ENCODE peak calls at places on chromosomes 3 and 15, in four cellular contexts. One of them, this sample, is unnamed.
A peak's percentile ranks its signal among the peaks of the same experiment; 100 is the strongest.

GRCh38 chr15:56913670-56914069 is 4.8 kb upstream of the TCF12 start:
- DNase-seq in fibroblast of mammary gland: no peak
- DNase-seq in tibial nerve: no peak
- DNase-seq in kidney: no peak
- DNase-seq in this sample: no peak

GRCh38 chr3:99789322-99789721 is 28.3 kb upstream of the CMSS1 start:
- DNase-seq in fibroblast of mammary gland: peak; percentile 78
- DNase-seq in tibial nerve: no peak
- DNase-seq in kidney: no peak
- DNase-seq in this sample: peak; percentile 19

GRCh38 chr3:133494469-133494868 is 79.0 kb upstream of the CDV3 start:
- DNase-seq in fibroblast of mammary gland: peak; percentile 23
- DNase-seq in tibial nerve: no peak
- DNase-seq in kidney: no peak
- DNase-seq in this sample: no peak

GRCh38 chr15:83556754-83557153 is 97.2 kb upstream of the ADAMTSL3 start:
- DNase-seq in fibroblast of mammary gland: no peak
- DNase-seq in tibial nerve: no peak
- DNase-seq in kidney: no peak
- DNase-seq in this sample: no peak

GRCh38 chr3:20047940-20048339 is 7.7 kb downstream of the KAT2B start:
- DNase-seq in fibroblast of mammary gland: no peak
- DNase-seq in tibial nerve: no peak
- DNase-seq in kidney: no peak
- DNase-seq in this sample: no peak

GRCh38 chr3:107630779-107631178 is 108.0 kb downstream of the BBX start:
- DNase-seq in fibroblast of mammary gland: peak; percentile 11
- DNase-seq in tibial nerve: no peak
- DNase-seq in kidney: no peak
- DNase-seq in this sample: no peak

GRCh38 chr3:57972421-57973111 is 35.7 kb upstream of the FLNB start:
- DNase-seq in fibroblast of mammary gland: no peak
- DNase-seq in tibial nerve: no peak
- DNase-seq in kidney: no peak
- DNase-seq in this sample: no peak

GRCh38 chr15:62886431-62887071 is 156.0 kb upstream of the TPM1 start:
- DNase-seq in fibroblast of mammary gland: peak; percentile 62
- DNase-seq in tibial nerve: no peak
- DNase-seq in kidney: no peak
- DNase-seq in this sample: no peak

GRCh38 chr15:41562258-41562657 is 3.2 kb downstream of the TYRO3 start:
- DNase-seq in fibroblast of mammary gland: no peak
- DNase-seq in tibial nerve: no peak
- DNase-seq in kidney: no peak
- DNase-seq in this sample: no peak

GRCh38 chr3:66490984-66491383 is 9.8 kb downstream of the LRIG1 start:
- DNase-seq in fibroblast of mammary gland: peak; percentile 21
- DNase-seq in tibial nerve: no peak
- DNase-seq in kidney: no peak
- DNase-seq in this sample: no peak

GRCh38 chr3:177471733-177472480 is 274.6 kb upstream of the TBL1XR1 start:
- DNase-seq in fibroblast of mammary gland: no peak
- DNase-seq in tibial nerve: no peak
- DNase-seq in kidney: no peak
- DNase-seq in this sample: no peak

GRCh38 chr3:178714971-178715832 is 179.0 kb downstream of the KCNMB2 start:
- DNase-seq in fibroblast of mammary gland: no peak
- DNase-seq in tibial nerve: no peak
- DNase-seq in kidney: no peak
- DNase-seq in this sample: no peak

GRCh38 chr3:66675383-66675782 is 174.6 kb upstream of the LRIG1 start:
- DNase-seq in fibroblast of mammary gland: no peak
- DNase-seq in tibial nerve: no peak
- DNase-seq in kidney: no peak
- DNase-seq in this sample: no peak

GRCh38 chr15:80461370-80462060 is 57.3 kb downstream of the ARNT2 start:
- DNase-seq in fibroblast of mammary gland: no peak
- DNase-seq in tibial nerve: no peak
- DNase-seq in kidney: no peak
- DNase-seq in this sample: no peak

GRCh38 chr3:189712906-189713483 is 81.8 kb downstream of the TP63 start:
- DNase-seq in fibroblast of mammary gland: peak; percentile 41
- DNase-seq in tibial nerve: no peak
- DNase-seq in kidney: no peak
- DNase-seq in this sample: no peak

GRCh38 chr3:68403741-68404140 is 528.6 kb downstream of the TAFA4 start:
- DNase-seq in fibroblast of mammary gland: no peak
- DNase-seq in tibial nerve: no peak
- DNase-seq in kidney: no peak
- DNase-seq in this sample: no peak

GRCh38 chr3:171185359-171185758 is 158.8 kb upstream of the SLC2A2 start:
- DNase-seq in fibroblast of mammary gland: no peak
- DNase-seq in tibial nerve: no peak
- DNase-seq in kidney: no peak
- DNase-seq in this sample: no peak

GRCh38 chr15:63481105-63481810 is 23.1 kb upstream of the USP3 start:
- DNase-seq in fibroblast of mammary gland: peak; percentile 68
- DNase-seq in tibial nerve: no peak
- DNase-seq in kidney: peak; percentile 15
- DNase-seq in this sample: peak; percentile 92

GRCh38 chr15:84979651-84980050 is 2.0 kb upstream of the PDE8A start:
- DNase-seq in fibroblast of mammary gland: no peak
- DNase-seq in tibial nerve: no peak
- DNase-seq in kidney: peak; percentile 83
- DNase-seq in this sample: no peak

GRCh38 chr15:92586383-92586910 is 69.1 kb downstream of the FAM174B start:
- DNase-seq in fibroblast of mammary gland: no peak
- DNase-seq in tibial nerve: no peak
- DNase-seq in kidney: no peak
- DNase-seq in this sample: no peak

GRCh38 chr3:128603811-128604447 is 46.7 kb downstream of the RPN1 start:
- DNase-seq in fibroblast of mammary gland: no peak
- DNase-seq in tibial nerve: no peak
- DNase-seq in kidney: no peak
- DNase-seq in this sample: no peak

GRCh38 chr3:36763111-36763849 is 1.1 kb downstream of the DCLK3 start:
- DNase-seq in fibroblast of mammary gland: no peak
- DNase-seq in tibial nerve: no peak
- DNase-seq in kidney: no peak
- DNase-seq in this sample: no peak
- H3K4me3 ChIP-seq in fibroblast of mammary gland: no peak overlapping the region
- H3K4me3 ChIP-seq in tibial nerve: peak overlapping the region; percentile 1
- H3K4me3 ChIP-seq in kidney: no peak overlapping the region
- H3K4me3 ChIP-seq in this sample: no peak overlapping the region

GRCh38 chr3:26652157-26652556 is 29.6 kb downstream of the LRRC3B start:
- DNase-seq in fibroblast of mammary gland: no peak
- DNase-seq in tibial nerve: no peak
- DNase-seq in kidney: no peak
- DNase-seq in this sample: no peak
- H3K4me3 ChIP-seq in fibroblast of mammary gland: no peak overlapping the region
- H3K4me3 ChIP-seq in tibial nerve: no peak overlapping the region
- H3K4me3 ChIP-seq in kidney: no peak overlapping the region
- H3K4me3 ChIP-seq in this sample: no peak overlapping the region

GRCh38 chr15:59995568-59996349 is 8.4 kb upstream of the FOXB1 start:
- DNase-seq in fibroblast of mammary gland: no peak
- DNase-seq in tibial nerve: no peak
- DNase-seq in kidney: no peak
- DNase-seq in this sample: no peak
- H3K4me3 ChIP-seq in fibroblast of mammary gland: no peak overlapping the region
- H3K4me3 ChIP-seq in tibial nerve: no peak overlapping the region
- H3K4me3 ChIP-seq in kidney: no peak overlapping the region
- H3K4me3 ChIP-seq in this sample: no peak overlapping the region

DNA sequence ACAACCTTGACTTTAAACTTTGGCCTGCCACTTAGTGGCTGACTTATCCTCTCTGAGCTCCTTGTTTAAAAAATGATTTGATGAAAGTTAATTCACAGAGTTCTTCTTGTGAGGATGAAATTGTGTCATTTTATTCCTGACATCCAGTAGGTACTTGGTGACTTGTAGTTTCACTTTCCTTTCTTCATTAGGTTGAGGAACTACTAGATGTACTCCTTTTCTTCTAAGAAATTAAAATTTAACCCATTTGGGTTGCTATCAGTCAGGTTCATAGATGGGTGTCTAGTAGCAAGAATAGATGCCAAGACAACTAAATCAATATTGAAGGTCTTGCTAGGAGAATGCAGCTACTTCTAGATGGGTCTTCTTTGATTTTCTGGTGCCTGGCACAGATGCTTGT is 5.2 kb downstream of the NR1D2 start:
- DNase-seq in fibroblast of mammary gland: no peak
- DNase-seq in tibial nerve: no peak
- DNase-seq in kidney: no peak
- DNase-seq in this sample: no peak
- H3K4me3 ChIP-seq in fibroblast of mammary gland: no peak overlapping the region
- H3K4me3 ChIP-seq in tibial nerve: no peak overlapping the region
- H3K4me3 ChIP-seq in kidney: peak overlapping the region; percentile 31
- H3K4me3 ChIP-seq in this sample: peak overlapping the region; percentile 26

DNA sequence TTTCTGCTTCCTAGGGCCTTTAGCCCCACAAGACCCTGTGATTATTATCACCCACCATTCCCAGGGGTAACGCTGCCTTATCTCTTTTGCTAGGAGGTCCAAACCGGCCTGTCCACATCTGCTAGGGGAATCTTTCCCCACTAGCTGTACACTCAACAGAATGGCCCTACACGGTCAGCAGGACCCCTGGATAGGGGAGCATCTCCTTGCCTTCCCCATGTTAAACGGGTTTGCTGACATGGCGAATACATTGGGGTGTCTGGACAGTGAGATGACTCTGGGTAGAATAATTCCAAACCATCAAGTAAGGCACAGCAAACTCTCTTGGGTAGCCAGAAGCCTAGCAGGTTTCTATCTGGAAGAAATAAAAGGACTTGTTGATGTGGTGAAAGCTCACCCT is 702 bp downstream of the TRAIP start:
- DNase-seq in fibroblast of mammary gland: no peak
- DNase-seq in tibial nerve: no peak
- DNase-seq in kidney: no peak
- DNase-seq in this sample: no peak
- H3K4me3 ChIP-seq in fibroblast of mammary gland: peak overlapping the region; percentile 84
- H3K4me3 ChIP-seq in tibial nerve: peak overlapping the region; percentile 73
- H3K4me3 ChIP-seq in kidney: peak overlapping the region; percentile 79
- H3K4me3 ChIP-seq in this sample: peak overlapping the region; percentile 92

GRCh38 chr3:46700772-46701171 is 420 bp upstream of the TMIE start:
- DNase-seq in fibroblast of mammary gland: no peak
- DNase-seq in tibial nerve: no peak
- DNase-seq in kidney: peak; percentile 91
- DNase-seq in this sample: no peak
- H3K4me3 ChIP-seq in fibroblast of mammary gland: no peak overlapping the region
- H3K4me3 ChIP-seq in tibial nerve: peak overlapping the region; percentile 22
- H3K4me3 ChIP-seq in kidney: no peak overlapping the region
- H3K4me3 ChIP-seq in this sample: no peak overlapping the region

DNA sequence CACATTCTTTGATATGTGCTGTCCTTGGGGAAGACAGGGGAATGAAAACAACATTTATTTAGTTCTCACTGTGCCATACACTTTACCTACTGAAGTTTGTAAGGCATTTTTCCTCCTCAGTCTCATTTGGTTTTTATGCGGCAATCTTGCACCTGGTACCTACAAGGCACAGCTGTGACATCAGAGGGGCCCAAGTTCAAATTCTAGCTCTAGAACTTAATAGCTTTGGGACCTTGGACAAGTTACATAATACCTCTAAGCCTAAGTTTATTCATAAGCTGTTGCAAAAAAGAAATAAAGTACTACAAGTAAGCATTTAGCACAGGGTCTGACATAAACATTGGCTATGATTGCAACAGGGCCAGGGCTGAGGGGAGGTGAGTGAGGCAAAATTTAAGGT is 5.6 kb upstream of the FAM81A start:
- DNase-seq in fibroblast of mammary gland: no peak
- DNase-seq in tibial nerve: no peak
- DNase-seq in kidney: no peak
- DNase-seq in this sample: no peak
- H3K4me3 ChIP-seq in fibroblast of mammary gland: no peak overlapping the region
- H3K4me3 ChIP-seq in tibial nerve: no peak overlapping the region
- H3K4me3 ChIP-seq in kidney: no peak overlapping the region
- H3K4me3 ChIP-seq in this sample: no peak overlapping the region

GRCh38 chr15:67998599-67999122 is 55.5 kb upstream of the PIAS1 start:
- DNase-seq in fibroblast of mammary gland: peak; percentile 69
- DNase-seq in tibial nerve: no peak
- DNase-seq in kidney: no peak
- DNase-seq in this sample: no peak
- H3K4me3 ChIP-seq in fibroblast of mammary gland: no peak overlapping the region
- H3K4me3 ChIP-seq in tibial nerve: no peak overlapping the region
- H3K4me3 ChIP-seq in kidney: no peak overlapping the region
- H3K4me3 ChIP-seq in this sample: no peak overlapping the region

GRCh38 chr3:27479816-27480543 is 4.2 kb downstream of the SLC4A7 start:
- DNase-seq in fibroblast of mammary gland: no peak
- DNase-seq in tibial nerve: no peak
- DNase-seq in kidney: no peak
- DNase-seq in this sample: no peak
- H3K4me3 ChIP-seq in fibroblast of mammary gland: no peak overlapping the region
- H3K4me3 ChIP-seq in tibial nerve: no peak overlapping the region
- H3K4me3 ChIP-seq in kidney: no peak overlapping the region
- H3K4me3 ChIP-seq in this sample: peak overlapping the region; percentile 3

This sample was measured in epithelial cell of proximal tubule.